ENCODE peak calls at places on chromosomes 2 and 18, in eight cellular contexts. A is neural crest cell, T is adrenal gland, R is cardiac muscle cell, V is GM23338, F is spleen, I is colonic mucosa, Y is GM12865. Z is an unnamed sample.

GRCh38 chr2:30656079-30656478 is 151.2 kb downstream of the CAPN13 start:
- DNase-seq in I (no peak), F (no peak), T (no peak), A (no peak), V (no peak), Y (no peak), R (peak), Z (no peak)

GRCh38 chr18:23585007-23585871 is 1.1 kb downstream of the NPC1 start:
- DNase-seq in A (no peak), F (no peak), I (peak), V (peak), Y (peak), R (peak), T (peak), Z (peak)

GRCh38 chr18:47997338-47997780 is 66.9 kb upstream of the SMAD2 start:
- DNase-seq in F (no peak), A (no peak), V (peak), R (peak), Y (peak), T (peak), I (no peak), Z (no peak)

GRCh38 chr18:73991570-73991969 is 156.1 kb downstream of the FBXO15 start:
- DNase-seq in I (no peak), Y (no peak), A (no peak), V (no peak), F (no peak), T (no peak), R (no peak), Z (no peak)

GRCh38 chr18:26646897-26647296 is 98.5 kb upstream of the KCTD1 start:
- DNase-seq in I (no peak), T (no peak), Y (no peak), R (no peak), V (no peak), A (no peak), F (no peak), Z (no peak)

GRCh38 chr2:71949537-71949798 is 198.2 kb downstream of the CYP26B1 start:
- DNase-seq in Y (no peak), T (no peak), A (no peak), R (no peak), V (no peak), F (no peak), I (no peak), Z (no peak)

GRCh38 chr18:39698436-39698835 is 2132.8 kb upstream of the CELF4 start:
- DNase-seq in T (no peak), R (no peak), A (no peak), V (no peak), Y (no peak), I (no peak), F (no peak), Z (no peak)

GRCh38 chr18:55861266-55861665 is 273.3 kb upstream of the TCF4 start:
- DNase-seq in F (no peak), I (no peak), R (peak), A (no peak), Y (no peak), V (peak), T (no peak), Z (peak)

GRCh38 chr2:11022874-11023273 is 111.1 kb downstream of the KCNF1 start:
- DNase-seq in F (no peak), A (no peak), V (no peak), R (no peak), I (no peak), T (no peak), Y (no peak), Z (no peak)

GRCh38 chr2:37802899-37803379 is 122.1 kb upstream of the RMDN2 start:
- DNase-seq in Y (no peak), V (no peak), A (no peak), R (peak), T (no peak), I (no peak), F (no peak), Z (peak)

GRCh38 chr2:224646242-224646846 is 61.2 kb upstream of the CUL3 start:
- DNase-seq in V (peak), A (peak), F (no peak), R (peak), T (no peak), Y (peak), I (no peak), Z (no peak)

GRCh38 chr18:65547046-65547445 is 203.8 kb upstream of the CDH7 start:
- DNase-seq in R (no peak), Y (no peak), F (no peak), T (no peak), I (no peak), A (no peak), V (no peak), Z (no peak)

DNA sequence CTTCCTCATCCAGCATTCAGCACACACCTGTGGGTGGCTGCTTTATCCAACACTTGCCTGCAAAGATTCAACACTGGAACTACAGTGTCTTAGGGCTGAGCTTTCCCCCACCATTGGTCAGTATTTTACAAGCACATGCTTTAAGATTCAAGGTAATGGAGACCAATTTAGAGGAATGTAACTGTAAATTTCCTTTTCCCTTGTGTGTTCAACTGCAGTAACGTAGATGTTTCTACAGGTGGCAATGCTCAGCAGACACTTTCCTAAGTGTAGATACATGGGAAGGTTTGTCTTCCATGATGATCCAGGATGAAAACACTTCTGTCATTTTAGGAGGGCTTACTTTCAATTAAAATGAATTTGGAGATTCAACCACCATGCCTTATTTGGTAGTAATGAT is 143.6 kb upstream of the PXDN start:
- DNase-seq in R (peak), A (no peak), I (no peak), T (no peak), Y (no peak), F (no peak), V (peak), Z (no peak)
- TF ChIP-seq CTCF in R (peak), A (peak), I (no peak), T (no peak), Y (peak), F (no peak), V (peak), Z (peak)

DNA sequence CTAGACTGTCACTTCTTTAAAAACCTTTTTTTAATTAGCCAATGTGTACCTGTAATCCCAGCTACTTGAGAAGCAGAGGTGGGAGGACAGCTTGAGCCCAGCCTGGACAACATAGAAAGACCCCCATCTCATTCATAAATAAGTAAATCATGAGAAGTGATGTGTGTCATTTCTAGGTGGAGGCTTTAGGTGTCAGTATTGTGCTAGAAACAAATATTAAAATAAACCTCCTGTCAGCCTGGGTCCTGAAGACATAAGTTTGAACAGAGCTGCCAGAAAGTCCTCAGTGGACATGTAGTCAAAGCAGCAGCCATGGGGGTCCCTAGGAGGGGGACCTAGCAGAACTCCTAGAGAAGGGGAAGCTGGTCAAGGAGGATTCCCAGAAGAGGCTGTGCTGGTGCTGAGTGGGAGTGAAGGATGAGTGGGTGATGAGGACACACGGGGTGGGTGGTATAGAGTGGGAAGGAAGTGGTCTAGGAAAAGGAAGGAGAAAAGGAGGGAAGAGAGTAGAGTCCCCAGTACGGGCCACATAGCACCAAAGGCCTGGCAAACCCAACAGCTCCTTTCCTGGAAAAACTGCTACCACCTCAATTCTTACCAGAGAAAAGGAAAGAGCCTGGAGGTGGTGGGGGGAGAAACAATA is 316.6 kb upstream of the NCKAP5 start:
- DNase-seq in V (peak), A (no peak), T (no peak), F (no peak), R (peak), I (no peak), Y (peak), Z (no peak)
- TF ChIP-seq CTCF in V (peak), A (peak), T (peak), F (no peak), R (peak), I (no peak), Y (no peak), Z (peak)

GRCh38 chr2:175003875-175004729 is 1.1 kb downstream of the CHN1 start:
- DNase-seq in V (peak), I (no peak), F (no peak), R (no peak), T (no peak), A (peak), Y (no peak), Z (no peak)
- TF ChIP-seq CTCF in V (no peak), I (no peak), F (no peak), R (no peak), T (no peak), A (no peak), Y (no peak), Z (no peak)

DNA sequence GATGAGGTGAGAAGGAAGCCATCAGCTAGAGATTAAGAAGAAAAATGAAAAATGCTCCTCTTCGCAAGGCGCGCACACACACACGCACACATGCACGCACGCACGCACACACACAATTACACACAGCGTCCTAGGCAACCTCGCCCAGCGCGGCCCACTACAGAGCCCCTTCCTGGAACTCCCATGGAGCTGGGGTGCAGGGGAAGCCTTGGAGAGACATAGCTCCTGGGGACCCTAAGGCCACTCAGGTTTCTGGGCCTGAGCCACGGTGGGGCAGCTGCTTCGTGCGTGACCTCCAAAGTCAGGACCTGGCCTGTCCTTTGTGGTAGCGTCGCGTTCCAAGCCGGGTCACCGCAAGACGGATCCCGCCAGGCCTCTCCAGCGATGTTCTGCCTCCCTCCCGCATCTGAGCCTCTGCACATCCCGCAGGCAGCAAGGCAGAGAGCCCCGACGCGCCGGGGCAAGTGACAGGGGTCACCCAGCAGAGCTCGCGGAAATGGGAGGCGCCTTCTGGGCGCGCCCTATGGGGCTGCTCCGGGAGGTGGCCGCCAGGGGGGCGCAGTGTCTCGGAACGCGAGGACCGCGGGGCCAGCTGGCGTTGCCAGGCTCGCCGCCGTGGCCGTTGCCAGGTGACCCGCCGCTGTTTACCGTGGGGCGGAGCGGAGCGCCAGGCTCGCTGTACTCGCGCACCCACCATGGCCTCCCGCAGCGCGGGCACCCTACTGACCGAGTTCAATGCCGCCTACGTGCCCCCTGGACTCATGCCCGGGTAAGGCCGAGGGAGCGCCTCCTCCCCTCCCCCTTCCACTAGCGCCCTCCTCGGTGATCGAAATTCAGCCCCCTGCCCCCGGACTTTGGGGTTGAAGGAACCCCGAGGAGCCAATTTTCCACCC is 79.0 kb downstream of the CIB4 start:
- DNase-seq in T (peak), I (peak), R (peak), F (peak), A (no peak), Y (peak), V (peak), Z (no peak)
- TF ChIP-seq CTCF in T (peak), I (no peak), R (peak), F (no peak), A (no peak), Y (no peak), V (no peak), Z (no peak)

DNA sequence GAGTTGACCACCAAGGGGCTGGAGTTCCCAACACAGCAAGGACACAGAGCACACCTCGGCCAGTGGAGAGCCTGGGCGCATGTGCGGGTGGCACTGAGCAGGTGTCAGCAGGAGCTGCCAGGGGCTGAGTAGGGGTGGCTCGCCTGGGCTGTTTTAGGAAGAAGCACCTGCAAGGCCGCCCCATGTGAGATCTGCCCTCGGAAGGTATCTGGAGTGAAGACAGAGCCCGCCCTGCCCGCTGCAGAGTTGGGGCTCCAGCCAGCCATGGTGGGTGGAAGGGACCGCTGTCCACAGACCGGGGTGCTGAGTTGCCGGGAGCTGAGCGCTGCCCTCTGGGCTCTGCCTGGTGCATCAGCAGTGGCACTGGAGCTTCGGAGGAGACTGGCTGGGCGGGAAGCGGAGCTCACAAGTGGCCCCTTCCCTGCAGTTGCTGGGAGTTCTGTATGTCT is 35.2 kb downstream of the MTERF4 start:
- DNase-seq in F (no peak), A (no peak), I (no peak), V (peak), R (peak), Y (no peak), T (peak), Z (no peak)
- TF ChIP-seq CTCF in F (no peak), A (no peak), I (no peak), V (no peak), R (no peak), Y (no peak), T (no peak), Z (no peak)

DNA sequence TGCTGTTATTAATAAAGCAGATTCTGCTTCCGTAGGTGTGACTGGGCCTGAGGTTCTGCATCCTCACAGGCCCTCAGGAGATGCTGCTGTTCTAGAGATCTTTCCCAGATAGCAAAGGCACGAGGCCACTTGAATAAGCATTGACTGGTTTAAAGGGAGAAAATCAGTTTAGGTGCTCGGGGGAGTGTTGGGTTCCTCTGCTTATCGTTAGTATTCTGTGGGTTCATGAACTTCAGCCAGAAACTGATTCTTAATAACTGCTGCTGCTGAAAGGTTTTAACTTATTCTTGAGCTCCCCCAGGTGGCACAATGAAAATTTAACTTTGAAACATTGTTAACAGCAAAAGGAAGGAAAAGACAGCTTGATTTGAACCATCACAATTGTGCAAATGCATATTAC is 56.9 kb downstream of the ITGA6 start:
- DNase-seq in Y (peak), R (peak), I (no peak), A (no peak), F (no peak), V (peak), T (no peak), Z (peak)
- TF ChIP-seq CTCF in Y (peak), R (peak), I (no peak), A (peak), F (no peak), V (peak), T (peak), Z (peak)

GRCh38 chr2:105243961-105244360 is 2.4 kb downstream of the GPR45 start:
- DNase-seq in F (no peak), A (peak), R (no peak), I (no peak), V (peak), Y (no peak), T (no peak), Z (no peak)
- TF ChIP-seq CTCF in F (no peak), A (peak), R (peak), I (no peak), V (peak), Y (peak), T (no peak), Z (no peak)